ENCODE peak calls at places on chromosomes 13 and 19, in five cellular contexts. L, J, V, S and H are unnamed samples. For H3K4me1 and H3K9me3, the result is how much of the 10 kb centered on the place peaks cover.

GRCh38 chr13:110561335-110562033 is at the start of gene RAB20:
- DNase-seq in L (peak), J (peak), V (peak), S (peak), H (peak)

GRCh38 chr13:44818428-44818827 is 170.8 kb downstream of the NUFIP1 start:
- DNase-seq in L (no peak), J (no peak), V (no peak), S (no peak), H (no peak)

GRCh38 chr13:100984349-100984748 is 309.8 kb upstream of the TMTC4 start:
- DNase-seq in L (no peak), J (no peak), V (no peak), S (no peak), H (no peak)

GRCh38 chr19:46206176-46206575 is 23.4 kb upstream of the IGFL1 start:
- DNase-seq in L (no peak), J (no peak), V (peak), S (peak), H (no peak)

GRCh38 chr19:14496849-14497346 is 971 bp upstream of the GIPC1 start:
- DNase-seq in L (no peak), J (no peak), V (no peak), S (no peak), H (no peak)

GRCh38 chr19:42201489-42202289 is 15.8 kb downstream of the DEDD2 start:
- DNase-seq in L (no peak), J (no peak), V (peak), S (peak), H (peak)

GRCh38 chr19:49441210-49441959 is at the start of gene SLC17A7:
- DNase-seq in L (peak), J (no peak), V (peak), S (peak), H (peak)

GRCh38 chr19:10891360-10892108 is 20.2 kb downstream of the CARM1 start:
- DNase-seq in L (no peak), J (no peak), V (peak), S (peak), H (no peak)

GRCh38 chr13:101514695-101515275 is 62.3 kb downstream of the ITGBL1 start:
- DNase-seq in L (no peak), J (peak), V (no peak), S (no peak), H (peak)

GRCh38 chr13:67200605-67201004 is 29.5 kb downstream of the PCDH9 start:
- DNase-seq in L (no peak), J (no peak), V (no peak), S (no peak), H (no peak)

GRCh38 chr19:55346725-55347441 is 7.2 kb downstream of the KMT5C start:
- DNase-seq in L (no peak), J (no peak), V (no peak), S (no peak), H (no peak)

GRCh38 chr19:11479470-11480080 is 1.3 kb downstream of the ELAVL3 start:
- DNase-seq in L (no peak), J (no peak), V (peak), S (no peak), H (no peak)

GRCh38 chr19:50626011-50626410 is 13.7 kb downstream of the SYT3 start:
- DNase-seq in L (no peak), J (no peak), V (no peak), S (no peak), H (no peak)

GRCh38 chr13:48570225-48570828 is 37.4 kb upstream of the RCBTB2 start:
- DNase-seq in L (no peak), J (no peak), V (no peak), S (no peak), H (no peak)

GRCh38 chr19:14023404-14024235 is 4.3 kb upstream of the RLN3 start:
- DNase-seq in L (peak), J (no peak), V (peak), S (no peak), H (no peak)

GRCh38 chr19:15265849-15266248 is 33.6 kb upstream of the EPHX3 start:
- DNase-seq in L (peak), J (no peak), V (peak), S (peak), H (no peak)

GRCh38 chr13:67408823-67409222 is 178.7 kb upstream of the PCDH9 start:
- DNase-seq in L (no peak), J (no peak), V (no peak), S (no peak), H (no peak)

GRCh38 chr19:11142528-11143171 is 12.9 kb downstream of the SPC24 start:
- DNase-seq in L (peak), J (no peak), V (peak), S (peak), H (no peak)

GRCh38 chr19:12952488-12953455 is 4.3 kb downstream of the GADD45GIP1 start:
- DNase-seq in L (no peak), J (no peak), V (no peak), S (no peak), H (no peak)

GRCh38 chr19:30719189-30719990 is 347.2 kb downstream of the ZNF536 start:
- DNase-seq in L (peak), J (no peak), V (peak), S (peak), H (no peak)

GRCh38 chr19:53518716-53519115 is 19.2 kb upstream of the ZNF331 start:
- DNase-seq in L (no peak), J (no peak), V (no peak), S (no peak), H (no peak)

GRCh38 chr19:34173145-34173956 is 1.0 kb downstream of the LSM14A start:
- DNase-seq in L (peak), J (no peak), V (no peak), S (peak), H (no peak)

GRCh38 chr19:52638601-52639000 is 446 bp upstream of the ZNF83 start:
- DNase-seq in L (peak), J (no peak), V (peak), S (peak), H (no peak)

DNA sequence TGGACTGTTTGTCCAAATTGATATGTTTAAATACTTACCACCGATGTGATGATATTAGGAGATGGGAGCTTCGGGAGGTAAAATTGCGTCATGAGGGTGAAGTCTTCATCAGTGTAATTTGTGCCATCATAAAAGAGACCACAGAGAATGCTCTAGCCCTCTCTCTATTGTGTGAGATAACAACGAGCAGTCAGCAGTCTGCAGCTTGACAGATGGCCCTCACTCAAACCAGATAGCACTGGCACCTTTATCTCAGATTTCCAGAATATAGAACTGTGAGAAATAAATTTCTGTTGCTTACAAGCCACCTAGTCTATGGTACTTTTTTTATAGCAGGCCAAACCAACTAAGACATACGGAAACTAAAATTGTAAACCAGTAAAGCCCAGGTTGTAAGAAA is 1718.9 kb upstream of the MIR17HG start:
- DNase-seq in L (no peak), J (no peak), V (no peak), S (no peak), H (no peak)
- H3K4me1 ChIP-seq in L (under half), J (under half), V (under half), S (under half), H (under half)

DNA sequence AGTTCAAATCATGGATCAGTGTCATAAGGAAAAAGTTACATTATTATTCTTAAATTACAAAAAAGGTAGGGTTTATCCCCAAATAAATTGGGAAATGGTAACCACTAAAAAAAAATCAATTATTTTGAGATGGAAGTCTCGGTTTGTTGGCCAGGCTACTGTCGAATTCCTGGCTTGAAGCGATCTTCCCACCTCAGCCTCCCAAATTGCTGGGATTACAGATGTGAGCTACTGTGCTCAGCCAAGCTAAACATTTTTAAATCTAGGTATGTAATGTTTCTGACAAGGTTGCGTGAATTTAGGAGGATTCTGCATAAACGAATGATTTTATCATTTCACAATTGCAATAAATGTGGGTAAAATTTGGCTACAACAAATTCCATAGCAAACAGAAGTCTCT is 2.0 kb downstream of the NAA16 start:
- DNase-seq in L (no peak), J (no peak), V (no peak), S (no peak), H (no peak)
- H3K4me3 ChIP-seq in L (peak), J (peak), V (peak), S (peak), H (no peak)

GRCh38 chr19:20066861-20067260 is 10.9 kb upstream of the ZNF90 start:
- DNase-seq in L (no peak), J (no peak), V (no peak), S (no peak), H (no peak)

GRCh38 chr19:20072936-20073335 is 4.9 kb upstream of the ZNF90 start:
- DNase-seq in L (no peak), J (no peak), V (no peak), S (no peak), H (no peak)

GRCh38 chr19:20067898-20068297 is 9.9 kb upstream of the ZNF90 start:
- DNase-seq in L (no peak), J (no peak), V (no peak), S (no peak), H (no peak)

GRCh38 chr19:20070691-20071090 is 7.1 kb upstream of the ZNF90 start:
- DNase-seq in L (no peak), J (no peak), V (no peak), S (no peak), H (no peak)
- H3K9me3 ChIP-seq in L (under half), J (under half), V (under half), S (under half), H (under half)

GRCh38 chr13:46463719-46464118 is 76.7 kb upstream of the RUBCNL start:
- DNase-seq in L (no peak), J (no peak), V (no peak), S (no peak), H (no peak)
- H3K4me1 ChIP-seq in L (under half), J (under half), V (under half), S (under half), H (under half)

DNA sequence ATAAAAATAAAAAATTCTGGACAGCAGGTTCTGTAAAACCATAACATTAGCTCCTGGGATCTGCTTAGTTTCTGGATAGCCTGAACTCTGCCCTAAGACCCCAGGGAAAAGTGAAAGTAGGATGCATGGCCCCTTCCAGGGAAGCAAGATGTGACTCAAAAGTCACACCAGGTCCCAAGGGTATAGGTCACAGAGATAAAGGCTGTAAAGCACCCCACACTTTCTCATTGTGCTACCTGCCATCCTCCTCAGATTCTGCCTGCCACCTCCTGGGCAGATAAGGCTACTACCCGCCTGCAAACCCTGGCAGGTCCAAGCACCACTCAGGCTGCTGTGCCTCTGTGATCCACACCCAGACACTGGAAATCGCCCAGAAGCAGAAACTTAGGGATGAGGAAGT is 20.6 kb downstream of the FFAR2 start:
- DNase-seq in L (no peak), J (peak), V (peak), S (peak), H (peak)
- H3K4me3 ChIP-seq in L (no peak), J (no peak), V (no peak), S (no peak), H (no peak)

GRCh38 chr19:58181902-58182576 is 822 bp upstream of the ZNF274 start:
- DNase-seq in L (no peak), J (peak), V (peak), S (peak), H (peak)

GRCh38 chr19:58182989-58183821 is at the start of gene ZNF274:
- DNase-seq in L (peak), J (peak), V (peak), S (peak), H (peak)

GRCh38 chr19:58183822-58184215 is 958 bp downstream of the ZNF274 start:
- DNase-seq in L (no peak), J (no peak), V (no peak), S (no peak), H (no peak)

GRCh38 chr19:58182577-58182988 is 278 bp upstream of the ZNF274 start:
- DNase-seq in L (no peak), J (peak), V (no peak), S (no peak), H (peak)
- H3K9me3 ChIP-seq in L (half or more), J (under half), V (half or more), S (half or more), H (under half)

DNA sequence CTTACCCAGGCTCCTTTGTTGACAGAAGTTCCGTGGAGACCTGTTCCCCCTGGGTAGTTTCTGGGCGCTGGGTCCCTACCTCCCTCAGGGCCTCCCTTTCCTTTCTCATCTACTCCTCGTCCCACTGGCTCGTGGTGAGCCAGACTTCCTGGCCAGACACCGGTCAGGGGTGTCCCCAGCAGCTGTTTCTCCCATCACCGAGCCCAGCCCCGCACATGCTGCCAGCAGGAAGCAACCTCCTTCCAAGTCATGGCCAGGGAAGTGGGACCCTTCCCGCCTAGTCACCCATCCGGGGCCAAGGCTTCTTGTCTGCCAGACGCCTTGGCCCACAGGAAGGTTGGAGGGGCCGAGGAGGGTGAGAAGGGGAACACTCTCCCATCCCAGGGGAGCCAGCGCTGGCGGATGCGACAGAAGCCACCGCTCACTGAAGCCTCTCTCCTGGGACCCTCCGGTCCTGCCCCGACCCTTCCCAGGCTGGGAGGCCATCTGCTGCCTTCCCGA is 5.7 kb downstream of the PAK4 start:
- DNase-seq in L (no peak), J (no peak), V (peak), S (peak), H (no peak)
- H3K4me1 ChIP-seq in L (under half), J (under half), V (half or more), S (half or more), H (under half)

GRCh38 chr19:39196860-39197562 is at the start of gene NCCRP1:
- DNase-seq in L (no peak), J (no peak), V (no peak), S (no peak), H (no peak)
- H3K4me3 ChIP-seq in L (no peak), J (no peak), V (peak), S (no peak), H (peak)

GRCh38 chr19:36221474-36221873 is 6.6 kb downstream of the ZNF146 start:
- DNase-seq in L (no peak), J (no peak), V (no peak), S (no peak), H (no peak)

GRCh38 chr19:36222503-36222902 is 7.6 kb downstream of the ZNF146 start:
- DNase-seq in L (no peak), J (no peak), V (no peak), S (no peak), H (no peak)

GRCh38 chr19:36225219-36225892 is 10.4 kb downstream of the ZNF146 start:
- DNase-seq in L (no peak), J (no peak), V (no peak), S (no peak), H (no peak)
- H3K9me3 ChIP-seq in L (under half), J (under half), V (under half), S (under half), H (under half)